ENCODE peak calls at places on chromosomes 6 and 20, in five cellular contexts. S is psoas muscle, B is cardiac fibroblast, N is ascending aorta, W is testis. V is an unnamed sample.

GRCh38 chr6:119467478-119468081 is 118.0 kb upstream of the MAN1A1 start:
- DNase-seq in S (no peak), B (peak; percentile 45), N (no peak), W (no peak), V (peak; percentile 72)

GRCh38 chr6:5582758-5583157 is 321.4 kb downstream of the FARS2 start:
- DNase-seq in S (no peak), B (peak; percentile 7), N (no peak), W (no peak), V (no peak)

GRCh38 chr6:111789593-111789992 is 83.7 kb downstream of the FYN start:
- DNase-seq in S (peak; percentile 68), B (peak; percentile 73), N (no peak), W (peak; percentile 50), V (peak; percentile 88)

GRCh38 chr6:129494586-129494985 is 215.4 kb downstream of the ARHGAP18 start:
- DNase-seq in S (no peak), B (no peak), N (no peak), W (no peak), V (no peak)

GRCh38 chr6:148396926-148397325 is 54.3 kb downstream of the SASH1 start:
- DNase-seq in S (no peak), B (no peak), N (no peak), W (no peak), V (no peak)

GRCh38 chr20:59802018-59802417 is 131.4 kb downstream of the SYCP2 start:
- DNase-seq in S (no peak), B (no peak), N (no peak), W (no peak), V (no peak)

GRCh38 chr6:150353445-150353844 is 15.4 kb upstream of the IYD start:
- DNase-seq in S (no peak), B (no peak), N (no peak), W (no peak), V (no peak)

GRCh38 chr6:72348926-72349325 is 272.9 kb upstream of the KCNQ5 start:
- DNase-seq in S (no peak), B (peak; percentile 48), N (no peak), W (no peak), V (peak; percentile 46)

GRCh38 chr20:44279228-44279627 is 31.8 kb downstream of the FITM2 start:
- DNase-seq in S (no peak), B (peak; percentile 53), N (no peak), W (peak; percentile 69), V (peak; percentile 80)

GRCh38 chr20:23021941-23022340 is 13.2 kb upstream of the SSTR4 start:
- DNase-seq in S (no peak), B (no peak), N (no peak), W (no peak), V (no peak)

GRCh38 chr20:4999788-5000187 is 1.5 kb downstream of the SLC23A2 start:
- DNase-seq in S (no peak), B (no peak), N (no peak), W (no peak), V (no peak)

GRCh38 chr20:45983279-45983743 is 11.3 kb upstream of the ZNF335 start:
- DNase-seq in S (no peak), B (no peak), N (no peak), W (no peak), V (no peak)

GRCh38 chr6:129370268-129370916 is 339.6 kb downstream of the ARHGAP18 start:
- DNase-seq in S (no peak), B (peak; percentile 63), N (no peak), W (peak; percentile 67), V (peak; percentile 73)

DNA sequence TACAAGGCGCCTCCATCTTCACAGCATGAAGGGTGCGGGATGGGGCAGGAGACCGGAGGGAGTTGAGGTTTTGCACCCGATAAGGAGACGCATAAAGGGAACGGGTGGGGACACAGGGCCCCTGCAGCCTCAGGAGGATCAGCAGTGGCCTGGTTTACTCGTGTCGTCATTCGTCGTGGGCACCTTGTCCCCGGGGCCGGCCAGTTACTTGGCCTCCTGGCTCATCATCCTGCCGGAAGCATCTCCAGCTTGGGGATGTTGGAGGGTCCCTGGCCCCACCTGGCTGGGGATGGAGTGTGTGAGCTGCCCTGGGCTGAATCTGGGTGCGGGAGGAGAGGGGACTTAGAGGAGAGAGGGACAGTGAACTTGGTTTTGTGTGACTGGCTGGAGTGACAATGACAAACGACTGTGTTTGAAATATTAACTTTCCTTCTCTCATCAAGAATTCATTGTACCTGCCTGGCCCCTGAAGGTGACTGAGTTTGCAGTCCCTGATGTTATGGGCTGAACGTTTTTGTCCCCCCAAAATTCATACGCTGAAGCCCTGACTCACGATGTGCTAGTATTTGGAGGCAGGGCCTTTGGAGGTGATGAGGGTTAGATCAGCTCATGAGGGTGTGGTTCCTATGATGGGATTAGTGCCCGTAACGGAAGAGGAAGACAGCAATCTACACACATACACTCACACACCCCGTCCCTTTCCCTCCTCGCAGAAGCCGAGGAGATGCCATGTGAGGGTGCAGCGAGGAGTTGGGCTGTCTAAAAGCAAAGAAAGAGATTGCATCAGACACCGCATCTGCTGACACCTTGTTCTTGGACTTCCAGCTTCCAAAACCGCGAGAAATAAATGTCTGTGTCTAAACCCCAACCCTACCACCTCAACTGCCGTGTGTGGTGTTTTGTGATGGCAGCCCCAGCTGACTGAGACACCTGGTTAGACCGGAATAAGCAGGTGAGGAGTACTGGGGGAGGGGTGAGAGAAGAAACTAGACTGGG is 65.0 kb upstream of the MAP3K4 start:
- DNase-seq in S (no peak), B (no peak), N (no peak), W (peak; percentile 24), V (no peak)
- H3K4me3 ChIP-seq in S (no peak overlapping the region), B (no peak overlapping the region), N (no peak overlapping the region), W (peak overlapping the region; percentile 49), V (no peak overlapping the region)

GRCh38 chr6:106509420-106510089 is 119.7 kb downstream of the RTN4IP1 start:
- DNase-seq in S (no peak), B (no peak), N (no peak), W (no peak), V (no peak)
- TF ChIP-seq CTCF in S (no peak), B (peak; percentile 28), N (no peak), W (no peak), V (peak; percentile 12)

DNA sequence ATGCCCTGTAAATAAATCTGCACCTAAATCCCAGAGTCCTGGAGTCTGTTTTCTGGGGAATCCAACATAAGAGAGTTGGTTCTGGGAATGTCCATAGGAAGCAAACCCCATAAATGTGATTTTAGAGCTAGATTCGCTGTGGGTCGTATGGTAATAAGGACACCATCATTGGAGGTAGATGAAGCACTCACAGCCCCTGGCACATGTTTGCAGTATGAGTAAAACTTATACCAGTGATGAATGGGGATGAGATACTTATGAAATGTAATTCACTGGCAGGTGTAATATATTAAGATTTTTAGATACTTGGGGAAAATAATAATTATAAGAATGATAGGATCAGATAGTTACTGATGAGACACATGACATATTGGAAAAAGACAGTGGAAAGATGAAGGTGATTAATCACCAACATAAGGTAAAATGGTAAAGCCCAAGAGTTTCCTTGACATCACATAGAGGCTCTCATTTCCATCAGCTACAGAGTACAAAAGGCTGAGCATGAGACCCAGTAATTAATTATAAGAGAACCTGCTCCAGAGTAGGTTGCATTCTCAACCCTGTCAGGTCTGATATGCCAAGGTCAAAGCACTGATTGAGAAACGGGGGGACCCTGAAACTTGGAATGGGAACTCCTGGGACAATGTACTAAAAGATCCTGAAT is 44.7 kb upstream of the THEMIS start:
- DNase-seq in S (no peak), B (no peak), N (no peak), W (no peak), V (no peak)
- H3K4me3 ChIP-seq in S (no peak overlapping the region), B (no peak overlapping the region), N (no peak overlapping the region), W (no peak overlapping the region), V (no peak overlapping the region)

DNA sequence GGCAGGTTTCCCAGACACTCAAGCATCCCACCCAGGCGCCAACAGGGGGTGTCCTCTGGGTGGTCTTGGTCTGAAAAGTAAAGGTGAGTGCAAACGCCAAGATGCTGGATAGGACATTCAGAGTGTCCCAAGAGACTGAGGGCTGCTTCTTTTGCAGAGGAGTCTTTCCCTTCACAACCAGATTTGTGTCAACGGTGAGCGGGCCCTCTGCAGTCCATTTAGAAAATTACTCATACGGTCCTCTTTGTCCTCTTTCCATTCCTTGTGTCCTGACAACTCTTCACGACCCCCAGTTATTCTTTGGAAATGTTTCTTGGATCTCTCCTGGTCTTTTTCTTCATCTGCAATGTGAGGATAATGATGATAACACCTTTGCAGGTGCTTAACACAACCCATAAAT is 257.8 kb downstream of the CDC5L start:
- DNase-seq in S (no peak), B (peak; percentile 12), N (no peak), W (peak; percentile 24), V (no peak)
- TF ChIP-seq CTCF in S (no peak), B (no peak), N (no peak), W (no peak), V (peak; percentile 1)

GRCh38 chr6:121439456-121440250 is 4.2 kb downstream of the GJA1 start:
- DNase-seq in S (no peak), B (no peak), N (no peak), W (no peak), V (peak; percentile 30)

GRCh38 chr6:121441477-121441876 is 6.0 kb downstream of the GJA1 start:
- DNase-seq in S (no peak), B (no peak), N (no peak), W (no peak), V (no peak)

GRCh38 chr6:121437861-121438651 is 2.6 kb downstream of the GJA1 start:
- DNase-seq in S (no peak), B (peak; percentile 46), N (no peak), W (peak; percentile 79), V (peak; percentile 65)

GRCh38 chr6:121443953-121444590 is 8.6 kb downstream of the GJA1 start:
- DNase-seq in S (no peak), B (peak; percentile 42), N (no peak), W (no peak), V (peak; percentile 38)

DNA sequence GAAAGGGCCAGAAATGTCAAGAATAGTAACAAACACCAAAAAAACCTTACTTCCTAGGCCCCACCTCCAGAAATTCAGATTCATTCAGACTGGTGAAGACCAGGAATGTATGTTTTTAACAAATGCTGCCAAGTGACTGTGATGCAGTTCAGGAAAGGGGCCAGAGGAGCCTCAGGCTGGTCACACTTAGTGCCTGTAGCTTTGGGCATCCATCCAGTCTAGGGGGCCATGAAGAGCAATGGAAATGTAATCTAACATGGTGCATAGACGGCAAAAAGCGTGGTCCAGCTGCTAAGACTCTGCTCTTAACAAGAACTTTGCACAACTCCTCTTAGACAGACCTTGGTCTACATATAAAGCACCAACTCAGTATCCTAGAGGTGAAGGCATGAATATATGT is 7.1 kb downstream of the GJA1 start:
- DNase-seq in S (no peak), B (peak; percentile 49), N (no peak), W (no peak), V (peak; percentile 53)
- H3K4me3 ChIP-seq in S (no peak overlapping the region), B (no peak overlapping the region), N (peak overlapping the region; percentile 67), W (no peak overlapping the region), V (peak overlapping the region; percentile 51)

DNA sequence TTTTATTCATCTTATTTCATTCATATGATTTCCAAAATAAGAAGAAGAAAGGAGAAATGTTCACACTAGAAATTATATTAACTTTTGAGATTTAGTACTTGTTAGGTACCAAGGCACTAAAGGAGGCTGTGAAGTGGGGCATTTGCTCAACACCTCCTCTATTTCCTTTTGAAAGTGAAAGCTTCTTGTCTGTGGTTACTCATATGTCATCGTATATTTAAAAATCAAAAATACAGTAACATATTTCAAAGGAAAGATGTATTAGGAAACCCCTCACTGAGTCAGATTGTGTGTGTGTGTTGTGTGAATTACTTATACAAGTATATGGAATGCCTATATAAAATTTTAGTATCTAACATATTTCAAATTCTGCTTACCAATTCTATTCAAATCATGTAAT is 70.8 kb downstream of the PACRG start:
- DNase-seq in S (no peak), B (no peak), N (no peak), W (no peak), V (no peak)
- TF ChIP-seq CTCF in S (no peak), B (no peak), N (no peak), W (no peak), V (no peak)

V was measured in fibroblast of the aortic adventitia.